ENCODE peak calls at places on chromosomes 12 and 14, in ten cellular contexts. Z is nephron progenitor cell, I is left ventricle myocardium inferior, S is ovary, J is A549, B is dorsolateral prefrontal cortex, Q is WTC11, W is lower lobe of right lung, G is colonic mucosa, F is neural crest cell. P is an unnamed sample.

GRCh38 chr14:73723799-73724621 is 9.8 kb upstream of the PNMA1 start:
- DNase-seq in B (peak), W (peak), G (peak), I (peak), Q (no peak), Z (no peak), J (peak), S (peak), F (no peak), P (no peak)

GRCh38 chr12:31033681-31034080 is 40.0 kb upstream of the DDX11 start:
- DNase-seq in W (no peak), Z (no peak), B (no peak), G (no peak), Q (no peak), S (no peak), I (no peak), J (no peak), F (no peak), P (no peak)

GRCh38 chr14:65179918-65180724 is 77.8 kb upstream of the MAX start:
- DNase-seq in S (peak), B (no peak), I (peak), Z (no peak), G (peak), J (peak), W (no peak), Q (no peak), F (no peak), P (peak)

GRCh38 chr12:104485651-104486341 is 29.0 kb downstream of the CHST11 start:
- DNase-seq in S (no peak), J (no peak), Q (no peak), B (no peak), I (no peak), G (no peak), F (no peak), W (no peak), Z (no peak), P (no peak)

GRCh38 chr14:79861111-79861510 is 350.2 kb downstream of the DIO2 start:
- DNase-seq in G (no peak), W (no peak), B (no peak), J (no peak), I (no peak), Z (no peak), F (no peak), S (no peak), Q (no peak), P (no peak)

GRCh38 chr12:82817368-82817767 is 130.7 kb downstream of the TMTC2 start:
- DNase-seq in F (no peak), G (no peak), I (no peak), Z (no peak), B (no peak), S (no peak), W (no peak), J (no peak), Q (no peak), P (no peak)

GRCh38 chr12:91222746-91223145 is 40.1 kb upstream of the DCN start:
- DNase-seq in G (no peak), I (no peak), J (no peak), Z (no peak), F (no peak), W (no peak), Q (no peak), S (no peak), B (no peak), P (no peak)

GRCh38 chr12:12979731-12980259 is 20.3 kb downstream of the HEBP1 start:
- DNase-seq in G (no peak), Q (no peak), J (peak), I (no peak), S (peak), B (no peak), F (no peak), Z (no peak), W (no peak), P (no peak)

GRCh38 chr14:69643430-69644200 is 32.2 kb downstream of the SUSD6 start:
- DNase-seq in J (peak), S (peak), Q (no peak), B (peak), G (peak), Z (no peak), W (peak), I (no peak), F (no peak), P (no peak)

GRCh38 chr14:89747146-89747545 is 207.4 kb downstream of the EFCAB11 start:
- DNase-seq in Q (no peak), B (no peak), F (no peak), W (no peak), J (no peak), G (no peak), I (no peak), S (no peak), Z (no peak), P (no peak)

GRCh38 chr14:71751264-71751663 is 181.0 kb upstream of the RGS6 start:
- DNase-seq in W (no peak), J (no peak), Q (no peak), Z (no peak), B (no peak), F (no peak), I (no peak), S (no peak), G (no peak), P (no peak)

GRCh38 chr14:101001311-101002069 is 98.0 kb upstream of the RTL1 start:
- DNase-seq in Q (no peak), Z (no peak), W (no peak), F (no peak), G (no peak), S (no peak), I (no peak), J (no peak), B (no peak), P (no peak)

GRCh38 chr12:124576061-124576650 is 8.7 kb upstream of the NCOR2 start:
- DNase-seq in I (no peak), Q (no peak), G (no peak), Z (no peak), B (no peak), W (no peak), F (no peak), S (no peak), J (no peak), P (no peak)

GRCh38 chr14:81070511-81070910 is 115.1 kb downstream of the TSHR start:
- DNase-seq in I (no peak), S (no peak), B (no peak), F (no peak), G (no peak), Z (no peak), W (no peak), J (no peak), Q (no peak), P (no peak)

GRCh38 chr14:105933238-105933637 is 406.9 kb downstream of the TMEM121 start:
- DNase-seq in Z (no peak), B (no peak), J (no peak), F (no peak), W (no peak), Q (no peak), I (no peak), G (no peak), S (peak), P (no peak)

GRCh38 chr12:52019123-52019770 is 12.5 kb downstream of the TAMALIN start:
- DNase-seq in S (no peak), Z (no peak), I (no peak), J (no peak), W (no peak), B (peak), G (no peak), Q (no peak), F (no peak), P (no peak)

GRCh38 chr12:114667669-114668150 is 16.3 kb downstream of the TBX3 start:
- DNase-seq in G (no peak), J (no peak), Q (no peak), F (no peak), B (no peak), W (no peak), Z (no peak), I (no peak), S (no peak), P (no peak)

GRCh38 chr14:101956179-101956885 is 8.0 kb upstream of the DYNC1H1 start:
- DNase-seq in W (peak), G (no peak), Z (no peak), F (no peak), B (no peak), J (no peak), I (no peak), Q (no peak), S (no peak), P (no peak)

GRCh38 chr12:106138279-106138645 is 492 bp downstream of the NUAK1 start:
- DNase-seq in G (no peak), Q (no peak), B (no peak), F (peak), I (no peak), S (peak), Z (no peak), W (no peak), J (no peak), P (no peak)

GRCh38 chr14:65872536-65872935 is 460.0 kb downstream of the FUT8 start:
- DNase-seq in J (no peak), F (no peak), W (no peak), Z (no peak), G (no peak), S (no peak), I (no peak), Q (no peak), B (no peak), P (no peak)

GRCh38 chr14:48553443-48553842 is 878.0 kb upstream of the MDGA2 start:
- DNase-seq in I (no peak), W (no peak), F (no peak), G (no peak), Q (no peak), J (no peak), S (no peak), B (no peak), Z (no peak), P (no peak)

GRCh38 chr14:33309081-33309480 is 370.4 kb downstream of the NPAS3 start:
- DNase-seq in B (no peak), Q (no peak), Z (peak), J (no peak), W (no peak), G (no peak), S (no peak), F (no peak), I (no peak), P (no peak)

GRCh38 chr14:73058923-73059311 is 583 bp downstream of the RBM25 start:
- DNase-seq in B (peak), G (no peak), Q (peak), I (peak), W (peak), Z (peak), S (no peak), F (no peak), J (peak), P (peak)

GRCh38 chr14:91352101-91352500 is 65.5 kb downstream of the CCDC88C start:
- DNase-seq in B (no peak), S (peak), I (peak), G (no peak), J (no peak), Z (peak), W (peak), Q (no peak), F (no peak), P (no peak)

GRCh38 chr14:53963491-53964227 is 7.0 kb upstream of the BMP4 start:
- DNase-seq in F (no peak), W (peak), B (no peak), Z (peak), I (peak), S (peak), G (peak), J (no peak), Q (peak), P (no peak)

GRCh38 chr14:32588448-32589320 is 259.6 kb downstream of the AKAP6 start:
- DNase-seq in I (no peak), B (no peak), S (no peak), F (peak), J (no peak), Z (peak), W (no peak), Q (peak), G (no peak), P (peak)

GRCh38 chr12:74412607-74413230 is 124.9 kb upstream of the ATXN7L3B start:
- DNase-seq in S (no peak), Z (no peak), W (no peak), G (no peak), Q (no peak), F (no peak), J (no peak), I (no peak), B (no peak), P (peak)

GRCh38 chr12:122096014-122096413 is 17.5 kb downstream of the MLXIP start:
- DNase-seq in J (no peak), B (no peak), Q (no peak), Z (no peak), G (no peak), W (no peak), S (no peak), F (no peak), I (no peak), P (no peak)

GRCh38 chr12:50518129-50518528 is 13.3 kb downstream of the DIP2B start:
- DNase-seq in Q (no peak), S (no peak), B (no peak), J (no peak), F (no peak), Z (no peak), W (peak), G (no peak), I (no peak), P (no peak)

GRCh38 chr14:57692671-57693070 is 173.2 kb downstream of the SLC35F4 start:
- DNase-seq in W (no peak), Z (no peak), J (peak), I (no peak), S (no peak), Q (no peak), G (no peak), B (no peak), F (no peak), P (peak)

GRCh38 chr14:90455100-90455571 is 58.3 kb downstream of the CALM1 start:
- DNase-seq in S (no peak), W (no peak), Z (peak), F (no peak), I (no peak), G (no peak), Q (no peak), J (no peak), B (no peak), P (peak)

GRCh38 chr12:121237415-121237814 is 27.5 kb downstream of the P2RX4 start:
- DNase-seq in J (no peak), F (no peak), S (no peak), Q (no peak), B (no peak), Z (no peak), I (no peak), G (no peak), W (no peak), P (no peak)

GRCh38 chr12:59452259-59452658 is 143.6 kb upstream of the SLC16A7 start:
- DNase-seq in J (no peak), G (no peak), Q (no peak), W (no peak), Z (no peak), F (no peak), I (no peak), S (no peak), B (no peak), P (no peak)

GRCh38 chr12:124387510-124387855 is 92.6 kb downstream of the RFLNA start:
- DNase-seq in S (no peak), Z (peak), J (no peak), W (peak), G (no peak), I (peak), B (no peak), F (no peak), Q (no peak), P (no peak)

GRCh38 chr12:119036878-119037493 is 55.6 kb downstream of the SRRM4 start:
- DNase-seq in Z (peak), B (peak), W (no peak), J (peak), F (peak), Q (peak), S (no peak), G (peak), I (no peak), P (peak)

GRCh38 chr12:49961993-49962764 is 507 bp downstream of the AQP5 start:
- DNase-seq in Q (peak), F (no peak), W (no peak), B (no peak), J (no peak), S (no peak), Z (no peak), I (no peak), G (no peak), P (no peak)

GRCh38 chr14:30295980-30296379 is 263.0 kb upstream of the G2E3 start:
- DNase-seq in F (no peak), S (no peak), B (no peak), Z (no peak), W (peak), G (no peak), I (no peak), J (no peak), Q (no peak), P (no peak)

GRCh38 chr14:71331393-71331792 is 424.1 kb downstream of the PCNX1 start:
- DNase-seq in J (no peak), G (no peak), I (no peak), W (no peak), S (no peak), Q (no peak), Z (no peak), F (no peak), B (no peak), P (no peak)

GRCh38 chr14:91317381-91318313 is 73.1 kb upstream of the GPR68 start:
- DNase-seq in S (peak), W (peak), G (peak), F (no peak), Z (no peak), J (no peak), I (peak), Q (no peak), B (no peak), P (peak)

GRCh38 chr12:108949976-108950375 is 70.1 kb downstream of the DAO start:
- DNase-seq in F (no peak), W (no peak), J (no peak), I (no peak), Q (no peak), S (no peak), Z (no peak), B (no peak), G (no peak), P (no peak)
- TF ChIP-seq CTCF in F (no peak), W (no peak), J (no peak), I (no peak), Q (no peak), S (no peak), Z (no peak), B (no peak), G (no peak), P (no peak)

GRCh38 chr12:45887544-45887943 is 102.8 kb downstream of the SCAF11 start:
- DNase-seq in W (no peak), J (no peak), S (no peak), I (no peak), F (no peak), Z (no peak), B (no peak), Q (peak), G (no peak), P (no peak)

GRCh38 chr12:45898094-45898493 is 92.3 kb downstream of the SCAF11 start:
- DNase-seq in W (no peak), J (no peak), G (no peak), F (no peak), Z (no peak), Q (no peak), B (no peak), I (no peak), S (no peak), P (no peak)

GRCh38 chr12:45890276-45890675 is 100.1 kb downstream of the SCAF11 start:
- DNase-seq in S (no peak), J (no peak), G (no peak), B (no peak), F (no peak), W (no peak), I (no peak), Q (no peak), Z (no peak), P (no peak)

GRCh38 chr12:45895961-45896360 is 94.4 kb downstream of the SCAF11 start:
- DNase-seq in G (no peak), Z (no peak), S (no peak), F (no peak), Q (no peak), J (no peak), W (no peak), B (no peak), I (no peak), P (no peak)

GRCh38 chr12:45893240-45893639 is 97.1 kb downstream of the SCAF11 start:
- DNase-seq in S (no peak), I (no peak), B (peak), G (no peak), Z (no peak), W (no peak), F (peak), J (no peak), Q (no peak), P (no peak)
- TF ChIP-seq CTCF in S (no peak), I (no peak), B (peak), G (no peak), Z (no peak), W (no peak), F (no peak), J (peak), Q (no peak), P (no peak)

GRCh38 chr12:101064721-101065120 is 145.3 kb downstream of the SLC5A8 start:
- DNase-seq in S (no peak), B (no peak), Z (no peak), W (no peak), I (no peak), J (no peak), Q (no peak), G (no peak), F (no peak), P (no peak)
- TF ChIP-seq CTCF in S (no peak), B (no peak), Z (no peak), W (no peak), I (no peak), J (no peak), Q (no peak), G (no peak), F (no peak), P (no peak)

GRCh38 chr14:88333036-88333435 is 10.0 kb upstream of the KCNK10 start:
- DNase-seq in F (no peak), I (no peak), W (no peak), S (no peak), Q (no peak), Z (no peak), G (no peak), J (no peak), B (no peak), P (no peak)
- TF ChIP-seq CTCF in F (no peak), I (no peak), W (no peak), S (no peak), Q (no peak), Z (no peak), G (no peak), J (no peak), B (no peak), P (no peak)

GRCh38 chr12:43551971-43552559 is at the start of gene ADAMTS20:
- DNase-seq in S (no peak), W (no peak), I (no peak), J (no peak), Q (peak), B (no peak), F (peak), Z (peak), G (no peak), P (no peak)
- TF ChIP-seq CTCF in S (no peak), W (no peak), I (no peak), J (no peak), Q (no peak), B (no peak), F (peak), Z (peak), G (no peak), P (no peak)

DNA sequence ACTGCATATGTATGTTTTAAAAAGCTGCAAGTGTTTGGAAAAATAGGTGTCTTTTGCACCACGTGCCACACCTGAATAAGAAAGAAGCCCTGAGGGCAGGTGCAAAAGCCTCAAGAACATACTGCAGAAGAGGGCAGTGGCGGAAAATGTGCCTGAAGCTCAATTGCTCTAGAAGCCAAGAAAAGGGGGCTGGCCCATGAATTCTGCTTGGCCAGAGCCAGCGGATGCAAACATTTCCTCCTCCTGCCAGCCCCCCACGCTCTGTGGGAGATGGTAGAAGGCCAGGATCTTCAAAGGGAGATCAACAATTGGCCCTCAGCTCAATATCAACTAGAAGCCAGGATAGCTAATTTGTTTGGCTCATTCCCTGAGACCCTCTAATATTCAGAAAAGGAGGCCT is 80.3 kb upstream of the TMEM132D start:
- DNase-seq in W (no peak), B (no peak), Q (no peak), Z (no peak), S (no peak), G (no peak), I (no peak), F (no peak), J (no peak), P (no peak)
- TF ChIP-seq CTCF in W (no peak), B (no peak), Q (no peak), Z (no peak), S (no peak), G (no peak), I (no peak), F (no peak), J (no peak), P (no peak)

GRCh38 chr14:68523994-68524725 is 268.7 kb downstream of the ZFP36L1 start:
- DNase-seq in Q (no peak), B (no peak), W (no peak), S (no peak), F (no peak), G (no peak), I (no peak), Z (no peak), J (no peak), P (no peak)
- TF ChIP-seq CTCF in Q (no peak), B (peak), W (peak), S (no peak), F (no peak), G (no peak), I (peak), Z (no peak), J (no peak), P (no peak)

P was measured in GM10248.